ENCODE peak calls at places on chromosomes 16 and 17, in six cellular contexts. One of them, this sample, is unnamed.

GRCh38 chr17:50275279-50275678 is 1.0 kb downstream of the TMEM92 start:
- DNase-seq in uterus: no peak
- DNase-seq in WERI-Rb-1: no peak
- DNase-seq in fibroblast of lung: no peak
- DNase-seq in breast epithelium: no peak
- DNase-seq in HFFc6: no peak
- DNase-seq in this sample: no peak

GRCh38 chr17:21171309-21171922 is 42.5 kb downstream of the TMEM11 start:
- DNase-seq in uterus: no peak
- DNase-seq in WERI-Rb-1: no peak
- DNase-seq in fibroblast of lung: no peak
- DNase-seq in breast epithelium: no peak
- DNase-seq in HFFc6: no peak
- DNase-seq in this sample: peak; percentile 70

GRCh38 chr16:81945665-81946064 is 65.6 kb downstream of the SDR42E1 start:
- DNase-seq in uterus: no peak
- DNase-seq in WERI-Rb-1: no peak
- DNase-seq in fibroblast of lung: peak; percentile 86
- DNase-seq in breast epithelium: no peak
- DNase-seq in HFFc6: peak; percentile 45
- DNase-seq in this sample: no peak

GRCh38 chr17:61926831-61927210 is 961 bp downstream of the INTS2 start:
- DNase-seq in uterus: no peak
- DNase-seq in WERI-Rb-1: no peak
- DNase-seq in fibroblast of lung: peak; percentile 53
- DNase-seq in breast epithelium: no peak
- DNase-seq in HFFc6: peak; percentile 35
- DNase-seq in this sample: no peak

GRCh38 chr16:85319984-85320440 is 207.7 kb upstream of the CIBAR2 start:
- DNase-seq in uterus: no peak
- DNase-seq in WERI-Rb-1: no peak
- DNase-seq in fibroblast of lung: no peak
- DNase-seq in breast epithelium: no peak
- DNase-seq in HFFc6: no peak
- DNase-seq in this sample: no peak

GRCh38 chr16:68732068-68732680 is 4.9 kb upstream of the CDH1 start:
- DNase-seq in uterus: no peak
- DNase-seq in WERI-Rb-1: peak; percentile 40
- DNase-seq in fibroblast of lung: peak; percentile 36
- DNase-seq in breast epithelium: no peak
- DNase-seq in HFFc6: no peak
- DNase-seq in this sample: no peak

GRCh38 chr16:1119129-1119528 is 23.1 kb upstream of the C1QTNF8 start:
- DNase-seq in uterus: no peak
- DNase-seq in WERI-Rb-1: no peak
- DNase-seq in fibroblast of lung: no peak
- DNase-seq in breast epithelium: no peak
- DNase-seq in HFFc6: no peak
- DNase-seq in this sample: no peak

GRCh38 chr16:54968769-54969168 is 38.1 kb downstream of the IRX5 start:
- DNase-seq in uterus: no peak
- DNase-seq in WERI-Rb-1: peak; percentile 13
- DNase-seq in fibroblast of lung: no peak
- DNase-seq in breast epithelium: no peak
- DNase-seq in HFFc6: no peak
- DNase-seq in this sample: no peak

GRCh38 chr16:72996291-72997062 is 51.5 kb downstream of the ZFHX3 start:
- DNase-seq in uterus: no peak
- DNase-seq in WERI-Rb-1: no peak
- DNase-seq in fibroblast of lung: no peak
- DNase-seq in breast epithelium: no peak
- DNase-seq in HFFc6: no peak
- DNase-seq in this sample: no peak

GRCh38 chr17:65359016-65359415 is 202.4 kb downstream of the AXIN2 start:
- DNase-seq in uterus: no peak
- DNase-seq in WERI-Rb-1: no peak
- DNase-seq in fibroblast of lung: peak; percentile 93
- DNase-seq in breast epithelium: no peak
- DNase-seq in HFFc6: peak; percentile 79
- DNase-seq in this sample: no peak

GRCh38 chr17:16250635-16251034 is 33.6 kb downstream of the PIGL start:
- DNase-seq in uterus: no peak
- DNase-seq in WERI-Rb-1: no peak
- DNase-seq in fibroblast of lung: peak; percentile 60
- DNase-seq in breast epithelium: no peak
- DNase-seq in HFFc6: peak; percentile 23
- DNase-seq in this sample: no peak

GRCh38 chr16:49628148-49628547 is 227.8 kb downstream of the ZNF423 start:
- DNase-seq in uterus: no peak
- DNase-seq in WERI-Rb-1: no peak
- DNase-seq in fibroblast of lung: no peak
- DNase-seq in breast epithelium: no peak
- DNase-seq in HFFc6: no peak
- DNase-seq in this sample: no peak

GRCh38 chr16:49632111-49632797 is 223.7 kb downstream of the ZNF423 start:
- DNase-seq in uterus: no peak
- DNase-seq in WERI-Rb-1: no peak
- DNase-seq in fibroblast of lung: no peak
- DNase-seq in breast epithelium: no peak
- DNase-seq in HFFc6: no peak
- DNase-seq in this sample: no peak

GRCh38 chr16:49631521-49632041 is 224.3 kb downstream of the ZNF423 start:
- DNase-seq in uterus: no peak
- DNase-seq in WERI-Rb-1: no peak
- DNase-seq in fibroblast of lung: peak; percentile 77
- DNase-seq in breast epithelium: no peak
- DNase-seq in HFFc6: no peak
- DNase-seq in this sample: no peak

GRCh38 chr16:49632798-49633189 is 223.1 kb downstream of the ZNF423 start:
- DNase-seq in uterus: no peak
- DNase-seq in WERI-Rb-1: no peak
- DNase-seq in fibroblast of lung: no peak
- DNase-seq in breast epithelium: no peak
- DNase-seq in HFFc6: no peak
- DNase-seq in this sample: no peak

DNA sequence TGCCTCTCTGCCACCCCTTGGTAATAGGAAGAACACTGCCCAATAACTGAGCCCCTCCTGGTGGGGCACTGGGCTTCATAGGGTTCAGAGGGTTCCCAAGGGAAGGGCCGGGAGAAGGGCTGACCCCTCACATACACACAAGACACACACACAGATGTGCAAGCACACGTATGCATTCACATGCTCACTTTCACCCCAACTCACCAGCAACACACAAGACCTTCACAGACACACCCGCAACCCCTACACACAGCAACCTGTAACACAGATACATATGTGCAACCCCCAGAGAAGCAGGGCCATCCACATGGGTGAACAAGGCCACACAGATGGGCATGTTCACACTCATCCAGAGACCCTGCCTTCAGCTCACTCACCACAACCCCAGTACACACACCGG is 225.1 kb downstream of the ZNF423 start:
- DNase-seq in uterus: no peak
- DNase-seq in WERI-Rb-1: no peak
- DNase-seq in fibroblast of lung: no peak
- DNase-seq in breast epithelium: no peak
- DNase-seq in HFFc6: no peak
- DNase-seq in this sample: no peak
- TF ChIP-seq CTCF in uterus: no peak
- TF ChIP-seq CTCF in WERI-Rb-1: no peak
- TF ChIP-seq CTCF in fibroblast of lung: no peak
- TF ChIP-seq CTCF in breast epithelium: no peak
- TF ChIP-seq CTCF in HFFc6: no peak
- TF ChIP-seq CTCF in this sample: no peak

GRCh38 chr16:60204221-60204620 is 1470.1 kb upstream of the GOT2 start:
- DNase-seq in uterus: no peak
- DNase-seq in WERI-Rb-1: no peak
- DNase-seq in fibroblast of lung: peak; percentile 64
- DNase-seq in breast epithelium: no peak
- DNase-seq in HFFc6: no peak
- DNase-seq in this sample: no peak

GRCh38 chr16:60206511-60206910 is 1472.4 kb upstream of the GOT2 start:
- DNase-seq in uterus: no peak
- DNase-seq in WERI-Rb-1: no peak
- DNase-seq in fibroblast of lung: no peak
- DNase-seq in breast epithelium: no peak
- DNase-seq in HFFc6: no peak
- DNase-seq in this sample: no peak

GRCh38 chr16:60199154-60199553 is 1465.0 kb upstream of the GOT2 start:
- DNase-seq in uterus: no peak
- DNase-seq in WERI-Rb-1: no peak
- DNase-seq in fibroblast of lung: no peak
- DNase-seq in breast epithelium: no peak
- DNase-seq in HFFc6: no peak
- DNase-seq in this sample: no peak

GRCh38 chr16:60200161-60200560 is 1466.0 kb upstream of the GOT2 start:
- DNase-seq in uterus: no peak
- DNase-seq in WERI-Rb-1: no peak
- DNase-seq in fibroblast of lung: no peak
- DNase-seq in breast epithelium: no peak
- DNase-seq in HFFc6: no peak
- DNase-seq in this sample: no peak

GRCh38 chr16:60203525-60204124 is 1469.5 kb upstream of the GOT2 start:
- DNase-seq in uterus: no peak
- DNase-seq in WERI-Rb-1: no peak
- DNase-seq in fibroblast of lung: peak; percentile 35
- DNase-seq in breast epithelium: no peak
- DNase-seq in HFFc6: peak; percentile 6
- DNase-seq in this sample: no peak
- TF ChIP-seq CTCF in uterus: no peak
- TF ChIP-seq CTCF in WERI-Rb-1: peak; percentile 33
- TF ChIP-seq CTCF in fibroblast of lung: peak; percentile 43
- TF ChIP-seq CTCF in breast epithelium: no peak
- TF ChIP-seq CTCF in HFFc6: peak; percentile 83
- TF ChIP-seq CTCF in this sample: peak; percentile 28

DNA sequence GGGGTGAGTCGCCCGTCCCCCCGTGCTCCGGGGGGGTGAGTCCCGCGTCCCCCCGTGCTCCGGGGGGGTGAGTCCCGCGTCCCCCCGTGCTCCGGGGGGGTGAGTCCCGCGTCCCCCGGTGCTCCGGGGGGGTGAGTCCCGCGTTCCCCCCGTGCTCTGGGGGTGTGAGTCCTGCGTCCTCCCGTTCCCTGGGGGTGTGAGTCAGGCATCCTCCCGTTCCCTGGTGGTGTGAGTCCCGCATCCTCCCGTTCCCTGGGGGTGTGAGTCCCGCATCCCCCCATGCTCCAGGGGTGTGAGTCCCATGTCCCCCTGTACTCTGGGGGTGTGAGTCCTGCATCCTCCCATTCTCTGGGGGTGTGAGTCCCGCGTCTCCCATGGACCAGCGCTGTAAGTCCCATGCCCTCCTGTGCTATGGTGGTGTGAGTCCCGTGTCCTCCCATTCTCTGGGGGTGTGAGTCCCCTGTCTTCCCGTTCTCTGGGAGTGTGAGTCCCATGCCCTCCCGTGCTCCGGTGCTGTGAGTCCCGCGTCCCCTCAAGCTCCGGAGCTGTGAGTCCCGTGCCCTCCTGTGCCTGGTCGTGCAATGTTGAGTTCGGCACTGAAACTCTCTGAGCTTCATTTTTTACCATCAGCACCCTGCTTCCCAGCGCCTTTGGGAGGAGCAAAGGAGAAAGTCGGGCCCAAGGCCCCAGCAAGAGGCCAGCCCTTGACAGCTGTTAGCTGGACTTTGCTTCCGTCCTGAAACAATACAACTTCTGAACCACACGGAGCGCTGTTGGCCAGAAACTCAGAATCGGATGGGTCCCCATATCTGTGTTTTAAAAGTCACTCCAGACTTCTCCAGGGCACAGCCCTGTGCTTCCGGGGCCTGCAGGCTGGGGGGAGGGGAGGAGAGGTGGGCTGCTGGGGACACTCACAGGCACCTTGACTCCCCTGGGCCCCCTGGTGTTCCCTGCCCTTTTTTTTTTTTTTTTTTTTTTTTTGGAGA is 11.5 kb upstream of the ZC3H18 start:
- DNase-seq in uterus: peak; percentile 52
- DNase-seq in WERI-Rb-1: peak; percentile 59
- DNase-seq in fibroblast of lung: peak; percentile 39
- DNase-seq in breast epithelium: no peak
- DNase-seq in HFFc6: peak; percentile 28
- DNase-seq in this sample: peak; percentile 53
- TF ChIP-seq CTCF in uterus: peak; percentile 35
- TF ChIP-seq CTCF in WERI-Rb-1: peak; percentile 41
- TF ChIP-seq CTCF in fibroblast of lung: peak; percentile 41
- TF ChIP-seq CTCF in breast epithelium: no peak
- TF ChIP-seq CTCF in HFFc6: peak; percentile 65
- TF ChIP-seq CTCF in this sample: peak; percentile 37

GRCh38 chr17:40614431-40615294 is 33.0 kb downstream of the SMARCE1 start:
- DNase-seq in uterus: no peak
- DNase-seq in WERI-Rb-1: no peak
- DNase-seq in fibroblast of lung: no peak
- DNase-seq in breast epithelium: no peak
- DNase-seq in HFFc6: no peak
- DNase-seq in this sample: peak; percentile 45

GRCh38 chr17:40616592-40616991 is 31.0 kb downstream of the SMARCE1 start:
- DNase-seq in uterus: no peak
- DNase-seq in WERI-Rb-1: no peak
- DNase-seq in fibroblast of lung: no peak
- DNase-seq in breast epithelium: no peak
- DNase-seq in HFFc6: no peak
- DNase-seq in this sample: no peak

GRCh38 chr17:40613755-40614154 is 33.9 kb downstream of the SMARCE1 start:
- DNase-seq in uterus: no peak
- DNase-seq in WERI-Rb-1: no peak
- DNase-seq in fibroblast of lung: no peak
- DNase-seq in breast epithelium: no peak
- DNase-seq in HFFc6: no peak
- DNase-seq in this sample: no peak

GRCh38 chr17:40615989-40616476 is 31.6 kb downstream of the SMARCE1 start:
- DNase-seq in uterus: no peak
- DNase-seq in WERI-Rb-1: no peak
- DNase-seq in fibroblast of lung: no peak
- DNase-seq in breast epithelium: no peak
- DNase-seq in HFFc6: no peak
- DNase-seq in this sample: no peak

DNA sequence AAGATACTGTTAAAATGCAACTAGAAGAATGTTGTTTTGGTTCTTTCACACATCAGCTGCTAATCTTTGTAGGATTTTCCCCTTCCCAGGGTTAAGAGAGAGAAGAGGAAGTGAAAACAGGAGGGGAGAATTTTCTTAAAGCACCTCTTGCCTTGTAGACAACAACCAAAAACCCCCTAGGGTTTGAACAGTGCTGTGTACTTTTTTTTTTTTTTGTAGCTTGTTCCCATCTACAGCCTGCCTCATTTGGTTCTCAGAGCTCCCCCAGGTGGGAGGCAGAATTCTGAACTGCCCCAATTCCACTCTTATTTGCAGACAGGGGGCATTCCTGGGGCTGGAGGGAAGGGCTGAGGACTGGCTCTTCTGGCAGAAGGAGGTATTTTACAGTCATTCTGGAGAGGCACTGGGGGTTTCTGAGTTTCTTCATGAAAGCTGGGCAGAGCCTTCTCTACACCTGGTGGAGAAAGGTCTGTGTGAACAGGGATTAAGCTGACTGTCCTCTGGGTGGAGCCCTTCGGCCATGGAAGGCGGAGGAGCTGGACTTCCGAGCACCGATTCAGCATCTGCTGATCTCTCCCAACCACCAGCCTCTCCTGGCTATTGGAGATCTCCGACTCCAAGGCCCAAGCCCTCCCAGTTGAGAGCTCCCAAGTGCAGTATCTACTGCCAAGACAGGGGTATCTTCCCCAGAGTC is 32.2 kb downstream of the SMARCE1 start:
- DNase-seq in uterus: peak; percentile 55
- DNase-seq in WERI-Rb-1: peak; percentile 88
- DNase-seq in fibroblast of lung: peak; percentile 35
- DNase-seq in breast epithelium: no peak
- DNase-seq in HFFc6: peak; percentile 23
- DNase-seq in this sample: peak; percentile 77
- TF ChIP-seq CTCF in uterus: peak; percentile 59
- TF ChIP-seq CTCF in WERI-Rb-1: peak; percentile 90
- TF ChIP-seq CTCF in fibroblast of lung: peak; percentile 36
- TF ChIP-seq CTCF in breast epithelium: peak; percentile 32
- TF ChIP-seq CTCF in HFFc6: peak; percentile 65
- TF ChIP-seq CTCF in this sample: peak; percentile 59